ENCODE peak calls at places on chromosomes 3 and 15, in ten cellular contexts. G is IMR-90, Y is Calu3, X is T-helper 2 cell, S is left ventricle myocardium inferior, L is COR-L47, R is GM12865, O is frontal cortex, B is amniotic stem cell, I is HepG2. T is an unnamed sample.

GRCh38 chr3:105791919-105792786 is 76.7 kb downstream of the CBLB start:
- DNase-seq in G (peak), B (no peak), Y (no peak), X (no peak), S (peak), R (no peak), L (no peak), O (no peak), I (peak), T (no peak)

GRCh38 chr15:31387483-31388118 is 61.0 kb downstream of the KLF13 start:
- DNase-seq in Y (no peak), B (no peak), O (peak), G (peak), S (peak), L (peak), X (peak), R (no peak), I (no peak), T (peak)

GRCh38 chr3:194994551-194994981 is 276.4 kb downstream of the XXYLT1 start:
- DNase-seq in X (no peak), S (no peak), L (no peak), R (no peak), Y (no peak), O (no peak), G (no peak), I (no peak), B (no peak), T (no peak)

GRCh38 chr3:37853691-37854413 is 7.8 kb upstream of the CTDSPL start:
- DNase-seq in X (no peak), R (no peak), O (no peak), G (no peak), B (no peak), L (no peak), I (no peak), S (no peak), Y (no peak), T (no peak)

GRCh38 chr15:37099321-37100108 is 834 bp downstream of the MEIS2 start:
- DNase-seq in Y (no peak), B (no peak), S (no peak), I (peak), O (peak), X (no peak), G (peak), R (peak), L (peak), T (no peak)

GRCh38 chr3:162390891-162391290 is 894.3 kb downstream of the OTOL1 start:
- DNase-seq in Y (no peak), I (no peak), L (no peak), O (no peak), X (no peak), G (peak), R (no peak), B (peak), S (no peak), T (no peak)

GRCh38 chr3:140022061-140022781 is 87.2 kb downstream of the CLSTN2 start:
- DNase-seq in O (no peak), Y (no peak), I (no peak), S (peak), L (peak), R (no peak), G (no peak), B (no peak), X (no peak), T (no peak)

GRCh38 chr3:183653209-183654064 is 18.0 kb downstream of the KLHL24 start:
- DNase-seq in R (no peak), L (no peak), I (no peak), G (no peak), O (no peak), S (no peak), X (peak), B (no peak), Y (no peak), T (no peak)

GRCh38 chr3:128336337-128337156 is 130.1 kb downstream of the DNAJB8 start:
- DNase-seq in L (no peak), X (no peak), Y (no peak), S (no peak), B (no peak), R (no peak), I (no peak), O (no peak), G (no peak), T (no peak)

GRCh38 chr3:9311265-9311664 is 51.6 kb upstream of the THUMPD3 start:
- DNase-seq in G (no peak), S (no peak), O (no peak), I (no peak), R (no peak), B (no peak), L (no peak), Y (no peak), X (no peak), T (no peak)

GRCh38 chr3:23461069-23461468 is 257.9 kb downstream of the UBE2E2 start:
- DNase-seq in I (no peak), O (no peak), S (no peak), Y (no peak), B (no peak), X (no peak), L (no peak), G (peak), R (no peak), T (no peak)

GRCh38 chr3:98900265-98901031 is 1.0 kb downstream of the DCBLD2 start:
- DNase-seq in R (no peak), I (no peak), S (no peak), B (no peak), G (no peak), X (no peak), O (no peak), L (no peak), Y (no peak), T (no peak)

GRCh38 chr3:102094523-102094922 is 245.2 kb downstream of the NFKBIZ start:
- DNase-seq in B (no peak), S (no peak), X (no peak), L (no peak), G (no peak), Y (no peak), I (no peak), O (no peak), R (no peak), T (no peak)

GRCh38 chr15:97902140-97902780 is 58.2 kb upstream of the ARRDC4 start:
- DNase-seq in Y (no peak), O (no peak), X (no peak), G (peak), R (no peak), S (no peak), I (no peak), L (no peak), B (no peak), T (no peak)

GRCh38 chr3:30855390-30855789 is 39.1 kb downstream of the GADL1 start:
- DNase-seq in S (no peak), O (no peak), G (no peak), I (no peak), R (no peak), B (no peak), X (no peak), Y (no peak), L (no peak), T (no peak)

GRCh38 chr3:27590437-27591320 is 106.5 kb upstream of the SLC4A7 start:
- DNase-seq in O (no peak), L (no peak), S (no peak), G (peak), I (no peak), B (no peak), X (peak), Y (no peak), R (no peak), T (no peak)

GRCh38 chr3:16908878-16909277 is 24.1 kb downstream of the PLCL2 start:
- DNase-seq in X (no peak), L (no peak), G (no peak), Y (no peak), R (no peak), O (no peak), S (no peak), B (no peak), I (no peak), T (no peak)

GRCh38 chr15:78938608-78939488 is 6.0 kb downstream of the CTSH start:
- DNase-seq in B (no peak), R (peak), X (peak), Y (no peak), S (no peak), G (no peak), I (no peak), L (no peak), O (no peak), T (peak)

GRCh38 chr3:64174328-64174727 is 50.9 kb downstream of the PRICKLE2 start:
- DNase-seq in X (no peak), L (no peak), O (no peak), R (no peak), B (no peak), I (peak), G (no peak), Y (peak), S (no peak), T (no peak)

GRCh38 chr15:68463996-68464395 is 32.0 kb upstream of the ITGA11 start:
- DNase-seq in G (no peak), I (no peak), L (no peak), S (no peak), X (no peak), Y (no peak), B (no peak), O (no peak), R (no peak), T (no peak)

GRCh38 chr15:59169337-59169736 is 37.3 kb upstream of the LDHAL6B start:
- DNase-seq in B (peak), L (no peak), X (no peak), S (no peak), Y (no peak), R (no peak), I (no peak), G (peak), O (no peak), T (no peak)

GRCh38 chr3:136266468-136266867 is 16.3 kb downstream of the PCCB start:
- DNase-seq in X (peak), S (no peak), Y (no peak), O (no peak), I (peak), L (no peak), R (peak), G (peak), B (no peak), T (no peak)

GRCh38 chr3:10189557-10190374 is 25.0 kb downstream of the IRAK2 start:
- DNase-seq in B (no peak), I (no peak), L (no peak), Y (peak), G (peak), X (peak), S (peak), R (peak), O (peak), T (no peak)

GRCh38 chr3:31041161-31041978 is 146.9 kb upstream of the GADL1 start:
- DNase-seq in L (no peak), X (no peak), I (peak), Y (peak), O (no peak), B (peak), G (peak), R (no peak), S (no peak), T (no peak)

GRCh38 chr15:67855842-67856241 is 16.0 kb upstream of the RNU6-1 start:
- DNase-seq in R (peak), B (no peak), L (no peak), G (no peak), Y (no peak), S (no peak), I (no peak), X (no peak), O (no peak), T (no peak)

GRCh38 chr3:124814620-124815421 is 72.3 kb downstream of the ITGB5 start:
- DNase-seq in S (no peak), Y (peak), X (no peak), G (peak), B (no peak), L (no peak), I (peak), R (no peak), O (no peak), T (no peak)

GRCh38 chr15:68479406-68479805 is 47.4 kb upstream of the ITGA11 start:
- DNase-seq in Y (no peak), L (no peak), S (peak), X (no peak), R (no peak), I (no peak), B (no peak), G (peak), O (no peak), T (no peak)

GRCh38 chr15:90789496-90789895 is 72.3 kb downstream of the BLM start:
- DNase-seq in X (no peak), I (no peak), S (no peak), B (no peak), L (peak), Y (no peak), O (no peak), G (no peak), R (no peak), T (no peak)

GRCh38 chr15:92062505-92062904 is 209.0 kb downstream of the SLCO3A1 start:
- DNase-seq in I (no peak), Y (no peak), L (no peak), X (no peak), B (no peak), R (no peak), S (peak), O (no peak), G (no peak), T (no peak)